ENCODE peak calls at places on chromosomes 6 and 20, in five cellular contexts. I is endodermal cell, T is choroid plexus epithelial cell, R is uterus, Z is brain microvascular endothelial cell. Y is an unnamed sample.

GRCh38 chr6:138987299-138987642 is 782 bp downstream of the REPS1 start:
- DNase-seq in T (no peak), R (peak), I (no peak), Z (no peak), Y (no peak)

GRCh38 chr20:6623989-6624388 is 143.5 kb upstream of the BMP2 start:
- DNase-seq in T (no peak), I (peak), R (no peak), Z (no peak), Y (no peak)

GRCh38 chr6:168297643-168298042 is 21.9 kb downstream of the DACT2 start:
- DNase-seq in Z (no peak), T (no peak), R (no peak), I (no peak), Y (no peak)

GRCh38 chr6:22785036-22785435 is 215.7 kb downstream of the HDGFL1 start:
- DNase-seq in T (peak), R (no peak), Z (no peak), I (no peak), Y (peak)

GRCh38 chr20:38260378-38261053 is at the start of gene KIAA1755:
- DNase-seq in I (peak), R (peak), T (peak), Z (no peak), Y (no peak)

GRCh38 chr20:47782091-47782490 is 3.2 kb downstream of the SULF2 start:
- DNase-seq in I (no peak), Z (no peak), T (no peak), R (no peak), Y (no peak)

GRCh38 chr20:6784767-6785166 is 17.3 kb downstream of the BMP2 start:
- DNase-seq in I (no peak), Z (no peak), R (no peak), T (no peak), Y (no peak)

GRCh38 chr20:57326667-57327455 is 2.7 kb upstream of the SPO11 start:
- DNase-seq in I (peak), T (no peak), R (no peak), Z (no peak), Y (no peak)

GRCh38 chr6:95143408-95144180 is 433.7 kb upstream of the MANEA start:
- DNase-seq in I (no peak), T (no peak), R (no peak), Z (no peak), Y (no peak)

GRCh38 chr20:47201074-47201730 is 155.3 kb downstream of the ZMYND8 start:
- DNase-seq in R (no peak), I (no peak), T (no peak), Z (no peak), Y (no peak)

GRCh38 chr6:30870546-30870945 is 13.8 kb upstream of the DDR1 start:
- DNase-seq in T (no peak), R (no peak), I (peak), Z (no peak), Y (no peak)

GRCh38 chr20:45969712-45970634 is 2.0 kb downstream of the ZNF335 start:
- DNase-seq in R (no peak), T (peak), Z (peak), I (peak), Y (peak)

GRCh38 chr6:111972714-111973678 is 80.9 kb upstream of the CCN6 start:
- DNase-seq in I (peak), T (peak), Z (peak), R (peak), Y (peak)

GRCh38 chr6:11323666-11324452 is 91.4 kb upstream of the NEDD9 start:
- DNase-seq in T (no peak), Z (no peak), R (no peak), I (no peak), Y (no peak)

GRCh38 chr6:87661016-87661415 is 41.0 kb downstream of the AKIRIN2 start:
- DNase-seq in R (no peak), Z (no peak), T (peak), I (no peak), Y (peak)

GRCh38 chr20:21102691-21103311 is 3.4 kb downstream of the LINC00237 start:
- DNase-seq in Z (no peak), T (no peak), R (no peak), I (peak), Y (no peak)

GRCh38 chr6:167754691-167755090 is 72.0 kb upstream of the AFDN start:
- DNase-seq in T (no peak), I (no peak), R (no peak), Z (no peak), Y (no peak)

GRCh38 chr20:39381598-39381997 is 419.5 kb downstream of the DHX35 start:
- DNase-seq in Z (no peak), R (no peak), T (peak), I (peak), Y (no peak)

GRCh38 chr6:36809933-36810844 is 29.1 kb downstream of the CPNE5 start:
- DNase-seq in R (no peak), Z (no peak), T (no peak), I (peak), Y (no peak)

GRCh38 chr20:24157213-24157612 is 168.6 kb upstream of the GGTLC1 start:
- DNase-seq in I (no peak), Z (no peak), T (no peak), R (no peak), Y (no peak)

DNA sequence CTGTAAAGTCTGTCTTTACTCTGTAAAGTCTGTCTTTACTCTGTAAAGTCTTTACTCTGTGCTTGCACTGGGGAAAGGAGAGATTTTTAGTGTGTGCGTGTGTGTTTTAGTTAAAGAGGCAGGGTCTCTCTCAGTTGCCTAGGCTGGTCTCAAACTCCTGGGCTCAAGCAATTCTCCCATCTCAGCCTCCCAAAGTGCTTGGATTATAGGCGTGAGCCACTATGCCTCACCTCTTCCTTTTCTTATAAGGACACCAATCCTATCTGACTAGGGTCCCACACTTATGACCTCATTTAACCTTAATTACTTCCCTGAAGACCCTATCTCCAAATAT is 93.8 kb downstream of the JPH2 start:
- DNase-seq in R (no peak), I (no peak), T (no peak), Z (no peak), Y (no peak)
- TF ChIP-seq CTCF in R (no peak), I (peak), T (no peak), Z (no peak), Y (no peak)

GRCh38 chr6:150967381-150967780 is 101.9 kb downstream of the MTHFD1L start:
- DNase-seq in I (no peak), R (no peak), T (no peak), Z (no peak), Y (no peak)

GRCh38 chr6:150962436-150962835 is 96.9 kb downstream of the MTHFD1L start:
- DNase-seq in Z (no peak), I (no peak), T (no peak), R (no peak), Y (no peak)

GRCh38 chr6:150966786-150967185 is 101.3 kb downstream of the MTHFD1L start:
- DNase-seq in R (no peak), Z (no peak), I (no peak), T (no peak), Y (no peak)

GRCh38 chr6:150967910-150968309 is 102.4 kb downstream of the MTHFD1L start:
- DNase-seq in T (peak), Z (peak), I (no peak), R (no peak), Y (no peak)

GRCh38 chr6:150964765-150965164 is 99.3 kb downstream of the MTHFD1L start:
- DNase-seq in I (no peak), T (no peak), R (no peak), Z (no peak), Y (no peak)
- TF ChIP-seq CTCF in I (peak), T (peak), R (no peak), Z (peak), Y (no peak)

DNA sequence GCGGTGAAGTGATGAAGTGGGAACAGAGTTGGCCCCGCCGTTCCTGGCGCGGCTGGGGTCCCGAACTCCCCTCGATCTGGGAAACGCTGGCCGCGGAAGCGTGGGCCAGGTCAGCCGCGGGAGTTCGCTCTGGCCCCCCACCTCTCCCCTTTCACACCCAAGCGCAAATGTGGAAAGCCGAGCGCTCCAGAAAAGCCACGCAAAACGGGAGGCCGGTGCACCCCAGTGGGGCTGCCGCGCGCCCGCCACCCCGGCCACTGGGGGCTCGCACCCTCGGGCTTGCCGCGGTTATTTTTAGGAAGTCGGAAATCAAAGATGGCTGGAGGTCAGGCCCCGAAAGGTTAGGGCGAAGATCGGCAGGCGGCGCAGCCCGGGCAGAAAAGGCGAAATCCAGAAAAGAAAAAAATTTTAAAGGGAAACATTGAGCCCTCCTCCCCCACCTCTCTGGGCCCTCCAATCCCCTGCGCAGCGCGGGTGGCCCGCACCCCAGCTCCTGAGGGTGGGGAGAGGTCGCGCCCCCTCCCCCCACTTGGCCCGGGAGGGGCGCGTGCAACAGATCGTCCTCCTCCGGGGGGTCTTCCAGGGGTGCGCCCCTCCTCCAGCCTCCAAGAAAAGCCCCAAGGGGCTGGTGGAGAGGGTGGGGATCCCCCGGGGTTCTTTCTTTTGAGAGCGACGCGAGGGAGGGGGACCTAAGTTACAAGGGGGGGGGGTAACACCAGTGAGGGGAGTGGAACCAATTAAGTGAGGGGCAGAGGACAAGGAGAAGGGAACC is 915 bp downstream of the SALL4 start:
- DNase-seq in I (peak), Z (no peak), R (no peak), T (no peak), Y (no peak)
- TF ChIP-seq CTCF in I (peak), Z (peak), R (no peak), T (peak), Y (no peak)

GRCh38 chr20:3777726-3778629 is 3.3 kb downstream of the SPEF1 start:
- DNase-seq in R (peak), T (peak), I (peak), Z (peak), Y (no peak)
- TF ChIP-seq CTCF in R (no peak), T (no peak), I (peak), Z (no peak), Y (no peak)

GRCh38 chr6:161701051-161701450 is 427.2 kb upstream of the AGPAT4 start:
- DNase-seq in I (no peak), Z (no peak), R (no peak), T (no peak), Y (no peak)
- TF ChIP-seq CTCF in I (no peak), Z (no peak), R (no peak), T (no peak), Y (no peak)

DNA sequence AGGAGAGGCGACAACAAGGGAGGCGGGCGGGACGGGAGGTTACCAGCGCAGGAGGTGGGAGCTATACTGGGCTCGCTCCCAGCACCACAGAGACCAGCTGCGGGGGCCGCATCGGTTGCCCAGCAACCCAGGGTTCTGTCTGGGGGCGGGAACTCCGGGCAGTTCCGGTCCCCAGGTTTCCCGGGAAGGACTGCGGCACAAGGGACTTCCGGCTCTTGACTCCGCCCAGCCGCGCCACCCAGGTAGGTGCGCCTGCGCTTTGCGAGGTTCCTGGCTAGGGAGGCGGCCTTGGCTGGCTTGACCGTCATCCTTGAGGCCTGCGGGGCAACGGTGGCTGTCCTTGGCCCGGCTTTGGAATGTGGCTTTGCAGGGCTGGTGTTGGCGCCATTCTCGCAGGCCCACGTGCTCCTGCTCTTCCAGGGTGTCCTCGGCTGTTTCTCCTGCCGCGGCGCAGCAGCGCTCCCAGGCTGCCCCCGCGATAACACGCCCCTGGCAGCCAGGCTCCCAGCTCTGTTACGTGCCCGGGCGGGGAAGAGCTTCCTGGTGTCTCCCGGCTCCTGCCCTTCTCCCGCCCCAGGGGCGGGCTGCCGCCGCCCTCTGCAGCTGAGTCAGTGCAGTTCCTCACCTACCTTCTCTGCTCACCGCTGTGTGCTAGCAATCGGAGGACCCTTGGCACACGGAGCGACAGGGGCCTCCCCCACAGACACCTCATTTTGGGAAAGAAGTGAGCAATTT is at the start of gene RSPH3:
- DNase-seq in R (peak), I (peak), T (peak), Z (peak), Y (peak)
- TF ChIP-seq CTCF in R (peak), I (peak), T (no peak), Z (peak), Y (no peak)

GRCh38 chr6:147742445-147742844 is 234.0 kb downstream of the SAMD5 start:
- DNase-seq in Z (no peak), R (no peak), I (no peak), T (no peak), Y (no peak)
- TF ChIP-seq CTCF in Z (peak), R (no peak), I (peak), T (no peak), Y (no peak)